ENCODE peak calls at places on chromosomes 12 and 14, in six cellular contexts. N, Q, O, H, U and S are unnamed samples.
A peak's percentile ranks its signal among the peaks of the same experiment; 100 is the strongest.

GRCh38 chr12:26735249-26735639 is 97.8 kb downstream of the ITPR2 start:
- DNase-seq in N (no peak), Q (no peak), O (no peak), H (no peak), U (no peak), S (no peak)

GRCh38 chr14:103594265-103594664 is 31.5 kb downstream of the COA8 start:
- DNase-seq in N (no peak), Q (no peak), O (no peak), H (no peak), U (no peak), S (no peak)

GRCh38 chr14:91257328-91258020 is 13.0 kb upstream of the GPR68 start:
- DNase-seq in N (no peak), Q (no peak), O (no peak), H (no peak), U (no peak), S (peak; percentile 18)

GRCh38 chr12:116876151-116876869 is 4.9 kb downstream of the HRK start:
- DNase-seq in N (no peak), Q (no peak), O (no peak), H (no peak), U (no peak), S (no peak)

GRCh38 chr12:70430400-70430799 is 64.3 kb downstream of the KCNMB4 start:
- DNase-seq in N (no peak), Q (no peak), O (no peak), H (no peak), U (no peak), S (no peak)

GRCh38 chr12:90102957-90103652 is 394.5 kb upstream of the ATP2B1 start:
- DNase-seq in N (peak; percentile 33), Q (no peak), O (peak; percentile 44), H (peak; percentile 61), U (no peak), S (peak; percentile 45)

GRCh38 chr14:73753887-73754880 is 40.0 kb upstream of the PNMA1 start:
- DNase-seq in N (no peak), Q (no peak), O (peak; percentile 65), H (no peak), U (no peak), S (no peak)

GRCh38 chr12:63319386-63319785 is 168.4 kb upstream of the AVPR1A start:
- DNase-seq in N (no peak), Q (no peak), O (peak; percentile 15), H (no peak), U (no peak), S (peak; percentile 40)

GRCh38 chr14:26008290-26008689 is 589.5 kb downstream of the NOVA1 start:
- DNase-seq in N (no peak), Q (no peak), O (no peak), H (no peak), U (no peak), S (peak; percentile 8)

GRCh38 chr12:107822356-107822755 is 47.9 kb downstream of the ASCL4 start:
- DNase-seq in N (no peak), Q (no peak), O (no peak), H (no peak), U (no peak), S (no peak)

GRCh38 chr12:5789469-5789968 is 155.5 kb downstream of the ANO2 start:
- DNase-seq in N (no peak), Q (no peak), O (peak; percentile 16), H (no peak), U (no peak), S (no peak)

GRCh38 chr12:31233061-31233730 is 92.8 kb downstream of the SINHCAF start:
- DNase-seq in N (no peak), Q (no peak), O (no peak), H (no peak), U (no peak), S (no peak)

GRCh38 chr14:59161571-59162175 is 26.8 kb upstream of the DAAM1 start:
- DNase-seq in N (peak; percentile 21), Q (no peak), O (no peak), H (no peak), U (no peak), S (peak; percentile 76)

GRCh38 chr14:22650960-22651521 is 6.9 kb upstream of the OR6J1 start:
- DNase-seq in N (no peak), Q (no peak), O (no peak), H (peak; percentile 23), U (no peak), S (no peak)

GRCh38 chr14:46734287-46734686 is 82.7 kb upstream of the RPL10L start:
- DNase-seq in N (no peak), Q (no peak), O (peak; percentile 31), H (no peak), U (no peak), S (peak; percentile 35)

GRCh38 chr14:95725685-95726336 is 11.9 kb upstream of the TCL1A start:
- DNase-seq in N (no peak), Q (peak; percentile 40), O (no peak), H (no peak), U (no peak), S (no peak)

GRCh38 chr14:60637490-60638452 is 11.5 kb downstream of the SIX1 start:
- DNase-seq in N (no peak), Q (no peak), O (no peak), H (no peak), U (no peak), S (peak; percentile 29)

GRCh38 chr12:31797230-31797872 is 68.5 kb upstream of the AMN1 start:
- DNase-seq in N (no peak), Q (no peak), O (no peak), H (no peak), U (peak; percentile 11), S (no peak)

GRCh38 chr14:56189306-56189705 is 71.1 kb downstream of the PELI2 start:
- DNase-seq in N (no peak), Q (no peak), O (no peak), H (no peak), U (no peak), S (peak; percentile 36)

GRCh38 chr14:32508281-32508680 is 179.2 kb downstream of the AKAP6 start:
- DNase-seq in N (no peak), Q (no peak), O (no peak), H (no peak), U (no peak), S (no peak)

GRCh38 chr14:60090864-60091519 is 731 bp upstream of the PCNX4 start:
- DNase-seq in N (peak; percentile 13), Q (no peak), O (peak; percentile 51), H (peak; percentile 20), U (peak; percentile 55), S (peak; percentile 61)

GRCh38 chr12:117069926-117070900 is 29.0 kb downstream of the TESC start:
- DNase-seq in N (no peak), Q (no peak), O (no peak), H (no peak), U (no peak), S (no peak)

GRCh38 chr12:22670762-22671161 is 45.8 kb downstream of the ETNK1 start:
- DNase-seq in N (no peak), Q (no peak), O (no peak), H (no peak), U (no peak), S (no peak)

GRCh38 chr14:89058707-89059106 is 234.3 kb downstream of the TTC8 start:
- DNase-seq in N (no peak), Q (no peak), O (no peak), H (no peak), U (no peak), S (no peak)

GRCh38 chr12:128109236-128109635 is 157.7 kb upstream of the TMEM132C start:
- DNase-seq in N (no peak), Q (no peak), O (no peak), H (no peak), U (no peak), S (no peak)